ENCODE peak calls at places on chromosome 22, in four cellular contexts. T is H1, M is HepG2, Q is GM12878. F is an unnamed sample.

GRCh38 chr22:28773461-28773867 is 969 bp downstream of the CCDC117 start:
- DNase-seq in Q (peak; percentile 60), T (no peak), M (no peak), F (no peak)

GRCh38 chr22:29633514-29634312 is 30.3 kb downstream of the NF2 start:
- DNase-seq in M (no peak), Q (no peak), T (no peak), F (no peak)

GRCh38 chr22:50310209-50310722 is 2.8 kb upstream of the PLXNB2 start:
- DNase-seq in T (no peak), Q (no peak), M (peak; percentile 69), F (no peak)

GRCh38 chr22:29811377-29811776 is 26.7 kb downstream of the ASCC2 start:
- DNase-seq in M (peak; percentile 25), Q (no peak), T (no peak), F (no peak)

GRCh38 chr22:38144025-38144405 is 33.5 kb upstream of the BAIAP2L2 start:
- DNase-seq in T (no peak), Q (no peak), M (peak; percentile 25), F (no peak)

GRCh38 chr22:37896939-37897338 is 9.2 kb upstream of the MICALL1 start:
- DNase-seq in M (no peak), T (no peak), Q (no peak), F (no peak)

GRCh38 chr22:34669001-34669400 is 397.0 kb upstream of the ISX start:
- DNase-seq in Q (no peak), T (no peak), M (no peak), F (no peak)

GRCh38 chr22:26586556-26587325 is 3.2 kb downstream of the TPST2 start:
- DNase-seq in M (no peak), T (no peak), Q (no peak), F (no peak)

GRCh38 chr22:49958462-49958921 is 2.1 kb upstream of the PIM3 start:
- DNase-seq in M (no peak), Q (no peak), T (no peak), F (no peak)

GRCh38 chr22:32331236-32331917 is 26.3 kb upstream of the RFPL3 start:
- DNase-seq in T (peak; percentile 19), Q (no peak), M (no peak), F (no peak)

GRCh38 chr22:37267128-37267587 is 15.2 kb upstream of the CYTH4 start:
- DNase-seq in Q (no peak), T (peak; percentile 96), M (no peak), F (no peak)

GRCh38 chr22:38131399-38131798 is 20.9 kb upstream of the BAIAP2L2 start:
- DNase-seq in Q (no peak), T (no peak), M (no peak), F (no peak)

DNA sequence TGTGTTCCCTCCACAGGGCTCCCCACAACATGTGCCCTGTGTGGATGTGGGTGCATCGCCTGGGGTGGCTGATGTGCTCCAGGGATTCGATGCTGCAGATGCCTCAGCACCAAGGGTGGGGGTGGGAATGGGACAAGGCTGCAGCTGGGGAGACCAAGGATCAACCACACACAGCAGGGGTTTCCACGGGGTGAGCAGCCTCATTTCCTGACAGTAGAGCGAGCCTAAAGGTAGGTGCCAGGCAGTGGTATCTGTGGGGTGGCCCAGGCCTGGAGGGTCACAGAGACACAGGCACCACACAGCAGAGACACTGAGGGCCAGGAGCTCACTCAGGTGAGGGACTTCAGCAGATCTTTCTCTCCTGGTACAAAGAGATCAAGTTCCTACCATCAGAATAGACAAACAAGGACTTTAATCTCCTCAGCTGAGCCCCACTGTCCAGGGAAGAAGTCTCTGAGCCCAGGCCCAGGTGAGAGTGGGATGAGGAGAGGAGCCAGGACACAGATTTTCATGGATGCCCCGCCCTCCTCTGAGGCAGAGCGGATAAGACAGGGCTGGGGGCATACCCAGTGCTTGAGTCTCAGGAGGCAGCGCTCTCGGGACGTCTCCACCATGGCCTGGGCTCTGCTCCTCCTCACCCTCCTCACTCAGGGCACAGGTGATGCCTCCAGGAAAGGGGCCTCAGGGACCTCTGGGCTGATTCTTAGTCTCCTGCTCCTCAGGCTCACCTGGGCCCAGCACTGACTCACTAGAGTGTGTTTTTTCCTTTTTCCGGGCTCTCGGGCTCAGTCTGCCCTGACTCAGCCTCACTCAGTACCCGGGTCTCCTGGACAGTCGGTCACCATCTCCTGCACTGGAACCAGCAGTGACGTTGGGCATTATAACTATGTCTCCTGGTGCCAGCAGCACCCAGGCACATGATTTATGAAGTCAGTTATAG is 19.7 kb downstream of the GGTLC2 start:
- DNase-seq in M (no peak), Q (no peak), T (no peak), F (no peak)
- H3K27me3 ChIP-seq in M (peaks cover 26% of the 10 kb centered on the region), Q (no peaks in the 10 kb centered on the region), T (peaks cover 52% of the 10 kb centered on the region), F (peaks cover 100% of the 10 kb centered on the region)

DNA sequence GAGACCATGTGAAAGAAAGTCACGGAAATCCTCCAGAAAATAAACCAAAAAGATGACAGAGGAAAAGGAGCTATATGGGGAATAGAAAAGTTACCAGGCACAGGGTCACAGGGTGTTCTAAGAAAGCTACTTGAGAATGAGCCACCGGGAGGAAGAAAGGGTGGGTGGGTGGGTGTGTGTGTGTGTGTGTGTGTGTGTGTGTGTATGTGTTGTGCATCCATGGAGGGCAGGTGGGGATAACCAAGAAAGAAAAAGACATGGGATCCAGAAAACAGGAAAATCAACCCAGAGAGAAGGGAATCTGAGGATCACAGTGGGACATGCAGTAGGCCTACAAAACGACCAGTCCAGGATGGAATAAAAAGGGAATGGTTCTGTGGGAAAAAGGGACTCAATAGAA is 3.7 kb downstream of the APOL2 start:
- DNase-seq in T (no peak), M (no peak), Q (no peak), F (no peak)
- H3K4me3 ChIP-seq in T (no peak overlapping the region), M (peak overlapping the region; percentile 35), Q (peak overlapping the region; percentile 8), F (no peak overlapping the region)

DNA sequence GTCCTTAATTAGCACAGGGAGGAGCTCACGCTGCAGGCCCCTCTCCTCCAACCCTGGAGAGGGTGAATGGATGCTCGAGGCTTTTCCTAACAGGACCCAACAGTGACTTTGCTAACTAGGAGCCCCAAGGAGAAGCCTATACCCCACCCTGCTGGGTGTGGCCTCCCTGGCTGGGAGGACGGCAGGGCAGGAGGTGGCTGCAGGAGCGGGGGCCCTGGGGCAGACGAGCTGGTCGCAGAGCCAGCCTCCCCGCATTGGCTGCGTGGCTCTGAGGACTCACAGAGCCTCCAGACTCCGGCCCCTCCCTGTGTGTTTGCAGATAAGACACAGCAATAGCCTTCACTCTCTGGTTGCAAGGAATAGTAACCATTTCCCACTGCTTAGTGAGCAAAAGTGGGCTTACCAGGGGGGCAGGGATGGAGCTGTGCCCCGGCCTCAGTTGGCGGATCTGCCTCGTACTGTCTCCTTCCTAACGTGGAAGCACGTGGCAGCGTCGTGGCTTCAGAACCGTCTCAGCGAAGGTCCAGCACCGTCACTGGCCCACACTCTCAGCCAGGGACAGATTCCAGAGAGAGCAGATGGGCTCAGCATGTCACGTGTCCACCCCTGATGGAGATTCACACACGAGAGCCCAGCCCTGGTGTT is 1087.5 kb downstream of the BRD1 start:
- DNase-seq in Q (no peak), M (no peak), T (peak; percentile 33), F (no peak)
- TF ChIP-seq SUZ12 in Q (no peak), M (no peak), T (no peak), F (no peak)

GRCh38 chr22:41984006-41984405 is 14.6 kb upstream of the WBP2NL start:
- DNase-seq in T (no peak), Q (no peak), M (no peak), F (no peak)

GRCh38 chr22:41979423-41980250 is 10.4 kb downstream of the SEPTIN3 start:
- DNase-seq in Q (no peak), T (no peak), M (no peak), F (no peak)

GRCh38 chr22:41978732-41979131 is 9.5 kb downstream of the SEPTIN3 start:
- DNase-seq in M (no peak), Q (no peak), T (no peak), F (no peak)

GRCh38 chr22:41983516-41983915 is 14.3 kb downstream of the SEPTIN3 start:
- DNase-seq in T (no peak), Q (no peak), M (no peak), F (no peak)

GRCh38 chr22:41982886-41983285 is 13.6 kb downstream of the SEPTIN3 start:
- DNase-seq in T (no peak), Q (no peak), M (no peak), F (no peak)
- H3K27me3 ChIP-seq in T (no peaks in the 10 kb centered on the region), Q (no peaks in the 10 kb centered on the region), M (peaks cover 44% of the 10 kb centered on the region), F (peaks cover 7% of the 10 kb centered on the region)

GRCh38 chr22:39458443-39459083 is 1.8 kb downstream of the MGAT3 start:
- DNase-seq in M (no peak), T (no peak), Q (no peak), F (no peak)
- H3K4me3 ChIP-seq in M (no peak overlapping the region), T (peak overlapping the region; percentile 53), Q (peak overlapping the region; percentile 86), F (peak overlapping the region; percentile 36)

DNA sequence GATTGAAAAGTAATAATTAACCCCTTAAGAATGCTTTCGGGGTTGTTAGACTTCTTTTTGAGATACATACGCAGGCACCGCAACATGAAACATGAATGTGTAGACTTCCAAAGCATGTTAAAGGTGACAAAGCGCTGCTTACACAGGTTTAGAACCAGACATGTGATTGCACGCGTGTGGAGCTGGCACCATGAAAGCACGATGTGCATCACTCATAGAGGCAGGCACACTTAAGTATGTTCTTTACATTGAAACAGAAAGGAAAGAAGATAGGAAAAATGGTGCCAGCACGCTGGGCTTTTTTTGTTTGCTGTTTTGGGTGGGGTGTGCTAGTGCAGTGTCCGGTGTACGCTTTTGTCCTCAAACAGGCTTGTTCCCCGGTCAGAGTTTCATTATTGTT is 83.6 kb upstream of the PPARA start:
- DNase-seq in Q (no peak), T (no peak), M (no peak), F (no peak)
- TF ChIP-seq SUZ12 in Q (no peak), T (no peak), M (no peak), F (no peak)

F was measured in NT2/D1.